ENCODE peak calls at places on chromosomes 13 and 19, in five cellular contexts. Z is endothelial cell, U is mesothelial cell of epicardium, Q is mesenteric fat pad, I is BJ. V is an unnamed sample.

GRCh38 chr13:47976325-47976724 is 24.7 kb downstream of the SUCLA2 start:
- DNase-seq in Z (no peak), U (no peak), Q (no peak), I (no peak), V (no peak)

GRCh38 chr19:41366089-41366488 is 2.1 kb upstream of the B9D2 start:
- DNase-seq in Z (no peak), U (no peak), Q (no peak), I (no peak), V (no peak)

GRCh38 chr19:13115936-13116281 is 631 bp downstream of the TRMT1 start:
- DNase-seq in Z (no peak), U (no peak), Q (no peak), I (no peak), V (no peak)

GRCh38 chr13:23623394-23623793 is 53.2 kb downstream of the TNFRSF19 start:
- DNase-seq in Z (no peak), U (no peak), Q (no peak), I (no peak), V (no peak)

GRCh38 chr19:54696117-54696548 is 28.1 kb upstream of the KIR3DL3 start:
- DNase-seq in Z (no peak), U (no peak), Q (no peak), I (no peak), V (no peak)

GRCh38 chr13:39362652-39363390 is 240.2 kb downstream of the LHFPL6 start:
- DNase-seq in Z (no peak), U (no peak), Q (no peak), I (no peak), V (no peak)

GRCh38 chr13:89457977-89458376 is 1786.8 kb downstream of the SLITRK5 start:
- DNase-seq in Z (no peak), U (no peak), Q (no peak), I (no peak), V (no peak)

GRCh38 chr13:84049442-84049841 is 167.2 kb upstream of the SLITRK1 start:
- DNase-seq in Z (no peak), U (no peak), Q (no peak), I (no peak), V (no peak)

GRCh38 chr19:57719901-57720519 is 7.4 kb downstream of the ZNF671 start:
- DNase-seq in Z (no peak), U (no peak), Q (peak; percentile 74), I (no peak), V (peak; percentile 20)

GRCh38 chr13:51688937-51689336 is 104.7 kb downstream of the WDFY2 start:
- DNase-seq in Z (no peak), U (no peak), Q (no peak), I (no peak), V (no peak)

GRCh38 chr19:15200575-15201364 is at the start of gene NOTCH3:
- DNase-seq in Z (peak; percentile 52), U (no peak), Q (no peak), I (no peak), V (no peak)

GRCh38 chr19:2573916-2574315 is 98.0 kb downstream of the GADD45B start:
- DNase-seq in Z (no peak), U (peak; percentile 35), Q (peak; percentile 83), I (no peak), V (no peak)

GRCh38 chr13:25288966-25289365 is 1.7 kb upstream of the MTMR6 start:
- DNase-seq in Z (no peak), U (no peak), Q (no peak), I (no peak), V (no peak)

GRCh38 chr19:15631817-15632216 is 8.9 kb upstream of the CYP4F3 start:
- DNase-seq in Z (no peak), U (no peak), Q (no peak), I (no peak), V (no peak)

GRCh38 chr13:25180795-25181537 is 8.9 kb upstream of the AMER2 start:
- DNase-seq in Z (no peak), U (no peak), Q (no peak), I (no peak), V (no peak)

GRCh38 chr19:58053480-58054156 is 5.5 kb upstream of the ZNF135 start:
- DNase-seq in Z (no peak), U (no peak), Q (no peak), I (no peak), V (no peak)

GRCh38 chr19:43290568-43291359 is 21.4 kb upstream of the PSG9 start:
- DNase-seq in Z (peak; percentile 18), U (no peak), Q (no peak), I (no peak), V (no peak)

GRCh38 chr13:92657565-92657964 is 569.0 kb upstream of the GPC6 start:
- DNase-seq in Z (no peak), U (no peak), Q (no peak), I (no peak), V (no peak)

GRCh38 chr13:42398542-42398941 is 126.6 kb downstream of the AKAP11 start:
- DNase-seq in Z (no peak), U (no peak), Q (no peak), I (no peak), V (no peak)

GRCh38 chr19:5843295-5843927 is 3.9 kb upstream of the FUT6 start:
- DNase-seq in Z (no peak), U (no peak), Q (no peak), I (no peak), V (no peak)

GRCh38 chr13:99681695-99682094 is 180.4 kb downstream of the TM9SF2 start:
- DNase-seq in Z (no peak), U (no peak), Q (no peak), I (no peak), V (no peak)

GRCh38 chr13:57627663-57628062 is 3.9 kb upstream of the PCDH17 start:
- DNase-seq in Z (no peak), U (no peak), Q (no peak), I (no peak), V (no peak)

GRCh38 chr13:48748681-48749080 is 95.0 kb downstream of the CYSLTR2 start:
- DNase-seq in Z (no peak), U (no peak), Q (no peak), I (no peak), V (no peak)

GRCh38 chr19:41927810-41928192 is 448 bp downstream of the ERFL start:
- DNase-seq in Z (no peak), U (no peak), Q (no peak), I (no peak), V (no peak)

GRCh38 chr19:10518444-10519361 is 1.5 kb upstream of the S1PR5 start:
- DNase-seq in Z (no peak), U (no peak), Q (no peak), I (no peak), V (no peak)

GRCh38 chr19:5395541-5395940 is 54.9 kb upstream of the PTPRS start:
- DNase-seq in Z (no peak), U (no peak), Q (no peak), I (no peak), V (no peak)

GRCh38 chr19:11405846-11406643 is 13.1 kb downstream of the RGL3 start:
- DNase-seq in Z (peak; percentile 29), U (no peak), Q (no peak), I (no peak), V (no peak)

GRCh38 chr19:28334419-28334818 is 878.5 kb downstream of the UQCRFS1 start:
- DNase-seq in Z (no peak), U (no peak), Q (no peak), I (no peak), V (no peak)

GRCh38 chr19:13012690-13013608 is 17.7 kb downstream of the NFIX start:
- DNase-seq in Z (no peak), U (no peak), Q (no peak), I (no peak), V (no peak)

GRCh38 chr19:5394907-5395505 is 54.4 kb upstream of the PTPRS start:
- DNase-seq in Z (peak; percentile 24), U (no peak), Q (no peak), I (no peak), V (no peak)

GRCh38 chr13:60012503-60012902 is 151.2 kb downstream of the DIAPH3 start:
- DNase-seq in Z (no peak), U (no peak), Q (no peak), I (no peak), V (no peak)

V was measured in vagina.